ENCODE peak calls at places on chromosomes 6 and 20, in nine cellular contexts. E is SJSA1; L is CD4-positive, alpha-beta memory T cell; R is HCT116; Z is cardiac fibroblast; K is AG10803; I is epithelial cell of esophagus; V is neural progenitor cell; Y is GM12864. U is an unnamed sample.

GRCh38 chr6:76940186-76940585 is 523.1 kb downstream of the HTR1B start:
- DNase-seq in E (no peak), L (no peak), R (no peak), Z (peak), K (peak), I (no peak), V (no peak), Y (no peak), U (no peak)

GRCh38 chr6:153334121-153334520 is 203.0 kb upstream of the RGS17 start:
- DNase-seq in E (no peak), L (no peak), R (no peak), Z (no peak), K (no peak), I (peak), V (no peak), Y (no peak), U (no peak)

GRCh38 chr6:43436577-43437282 is 9.4 kb downstream of the ABCC10 start:
- DNase-seq in E (peak), L (no peak), R (no peak), Z (peak), K (peak), I (peak), V (no peak), Y (no peak), U (no peak)

GRCh38 chr6:39055661-39056060 is 7.1 kb downstream of the GLP1R start:
- DNase-seq in E (no peak), L (no peak), R (no peak), Z (no peak), K (no peak), I (no peak), V (no peak), Y (no peak), U (no peak)

GRCh38 chr20:38700146-38700545 is 24.1 kb upstream of the SLC32A1 start:
- DNase-seq in E (no peak), L (no peak), R (no peak), Z (no peak), K (no peak), I (no peak), V (no peak), Y (no peak), U (no peak)

GRCh38 chr6:132962936-132963579 is 148.7 kb downstream of the RPS12 start:
- DNase-seq in E (peak), L (peak), R (peak), Z (peak), K (peak), I (peak), V (peak), Y (peak), U (no peak)

GRCh38 chr6:6674872-6675271 is 86.4 kb downstream of the LY86 start:
- DNase-seq in E (no peak), L (no peak), R (no peak), Z (no peak), K (no peak), I (peak), V (peak), Y (no peak), U (no peak)

GRCh38 chr6:89842228-89842627 is 12.5 kb downstream of the CASP8AP2 start:
- DNase-seq in E (no peak), L (no peak), R (no peak), Z (peak), K (no peak), I (peak), V (no peak), Y (no peak), U (no peak)

GRCh38 chr20:38134427-38135281 is 30.4 kb downstream of the TGM2 start:
- DNase-seq in E (peak), L (no peak), R (no peak), Z (peak), K (peak), I (no peak), V (no peak), Y (no peak), U (no peak)

DNA sequence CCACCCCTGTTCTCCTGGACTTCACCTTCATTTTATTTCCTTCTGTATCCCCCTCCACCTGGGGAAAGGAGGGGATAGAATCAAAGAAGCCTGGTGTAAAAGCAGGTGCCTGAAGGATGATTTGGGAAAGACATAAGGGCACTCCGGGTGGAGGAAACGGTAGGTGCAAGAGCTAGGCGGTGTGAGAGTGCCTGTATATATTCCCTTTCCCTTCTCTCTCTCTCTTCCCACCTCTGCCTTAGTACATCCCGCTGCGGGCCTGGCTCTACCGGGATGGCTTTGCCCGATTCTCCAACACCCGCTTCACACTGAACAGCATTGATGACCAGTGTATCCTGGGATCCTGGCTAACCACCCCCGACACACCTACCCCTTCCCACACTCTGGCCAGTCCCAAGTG is 26.2 kb downstream of the PDRG1 start:
- DNase-seq in E (no peak), L (no peak), R (no peak), Z (no peak), K (no peak), I (no peak), V (no peak), Y (no peak), U (no peak)
- H3K4me3 ChIP-seq in E (no peak), L (no peak), R (no peak), Z (no peak), K (no peak), I (no peak), V (no peak), Y (no peak), U (no peak)

GRCh38 chr20:57702091-57702490 is 7.7 kb downstream of the PMEPA1 start:
- DNase-seq in E (no peak), L (no peak), R (no peak), Z (no peak), K (no peak), I (no peak), V (no peak), Y (no peak), U (no peak)

GRCh38 chr20:57702521-57702920 is 7.3 kb downstream of the PMEPA1 start:
- DNase-seq in E (no peak), L (no peak), R (no peak), Z (no peak), K (no peak), I (no peak), V (no peak), Y (no peak), U (no peak)

GRCh38 chr20:57701090-57701489 is 8.7 kb downstream of the PMEPA1 start:
- DNase-seq in E (no peak), L (no peak), R (no peak), Z (no peak), K (no peak), I (no peak), V (no peak), Y (no peak), U (no peak)

GRCh38 chr20:57703013-57703412 is 6.8 kb downstream of the PMEPA1 start:
- DNase-seq in E (no peak), L (no peak), R (no peak), Z (no peak), K (no peak), I (no peak), V (no peak), Y (no peak), U (peak)

GRCh38 chr20:57701651-57702050 is 8.2 kb downstream of the PMEPA1 start:
- DNase-seq in E (no peak), L (no peak), R (no peak), Z (no peak), K (no peak), I (no peak), V (no peak), Y (no peak), U (no peak)
- H3K4me3 ChIP-seq in E (no peak), L (no peak), R (no peak), Z (no peak), K (no peak), I (no peak), V (no peak), Y (no peak), U (no peak)

GRCh38 chr20:56788041-56788670 is 159.1 kb downstream of the TFAP2C start:
- DNase-seq in E (peak), L (no peak), R (peak), Z (peak), K (peak), I (peak), V (no peak), Y (no peak), U (no peak)
- H3K4me3 ChIP-seq in E (no peak), L (no peak), R (no peak), Z (no peak), K (no peak), I (no peak), V (no peak), Y (no peak), U (no peak)

GRCh38 chr6:79574636-79575035 is 37.4 kb upstream of the LCA5 start:
- DNase-seq in E (peak), L (no peak), R (peak), Z (peak), K (peak), I (peak), V (no peak), Y (no peak), U (no peak)
- H3K4me3 ChIP-seq in E (no peak), L (no peak), R (no peak), Z (no peak), K (no peak), I (no peak), V (no peak), Y (no peak), U (no peak)

GRCh38 chr6:50819527-50819905 is 845 bp downstream of the TFAP2B start:
- DNase-seq in E (no peak), L (no peak), R (no peak), Z (no peak), K (peak), I (peak), V (peak), Y (no peak), U (no peak)
- H3K4me3 ChIP-seq in E (no peak), L (no peak), R (no peak), Z (no peak), K (peak), I (no peak), V (peak), Y (no peak), U (peak)

DNA sequence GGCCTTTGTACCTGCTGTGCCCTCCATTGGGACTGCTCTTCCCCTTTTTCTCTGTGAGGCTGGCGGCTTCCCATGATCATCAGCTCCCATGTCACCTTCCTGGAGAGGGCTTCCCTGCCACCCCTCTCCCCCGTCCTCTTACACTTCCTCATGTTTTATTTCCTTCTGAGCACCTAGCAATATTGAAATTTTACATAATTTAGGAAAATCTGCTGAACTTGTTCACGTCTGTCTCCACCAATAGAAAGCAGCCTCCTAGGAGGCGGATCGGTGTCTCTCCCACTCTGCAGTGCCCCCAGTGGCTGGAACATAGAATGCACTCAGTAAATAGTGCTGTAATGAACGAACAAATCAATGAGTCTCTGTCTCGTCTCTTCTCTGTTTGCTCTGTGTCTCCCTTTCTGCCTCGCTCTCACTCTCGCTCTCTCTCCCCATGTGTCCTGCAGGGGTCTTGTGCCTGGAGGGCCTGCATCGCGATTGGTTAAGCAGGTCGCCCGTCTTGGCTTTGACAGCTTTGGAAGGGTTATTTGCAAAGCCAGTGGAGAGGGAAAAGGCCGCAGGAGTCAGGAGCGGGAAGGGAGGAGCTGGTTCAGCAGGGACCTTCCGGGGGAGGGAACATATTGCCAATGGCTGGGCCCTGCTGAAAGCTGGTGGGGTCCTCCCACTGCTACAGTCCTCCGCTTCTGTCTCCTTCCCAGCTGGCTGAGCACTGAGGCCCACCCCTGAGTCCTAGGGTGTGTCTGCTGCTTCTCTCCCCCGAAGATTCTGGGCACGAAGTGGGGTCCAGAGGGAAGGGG is 12.1 kb upstream of the OCSTAMP start:
- DNase-seq in E (peak), L (peak), R (peak), Z (peak), K (peak), I (peak), V (peak), Y (peak), U (no peak)
- H3K4me3 ChIP-seq in E (no peak), L (no peak), R (peak), Z (peak), K (peak), I (peak), V (peak), Y (peak), U (peak)